ENCODE peak calls at places on chromosomes 7 and 10, in nine cellular contexts. G, A, U, N, F, X, B, S and Q are unnamed samples.

GRCh38 chr10:19929466-19930140 is 113.4 kb downstream of the PLXDC2 start:
- DNase-seq in U (no peak), N (no peak), F (no peak), X (no peak), A (peak), B (no peak), S (no peak), G (no peak), Q (no peak)

GRCh38 chr10:27723436-27723835 is 22.2 kb downstream of the MKX start:
- DNase-seq in A (no peak), N (no peak), F (no peak), G (no peak), S (no peak), B (no peak), X (no peak), U (no peak), Q (no peak)

GRCh38 chr7:15780271-15780670 is 93.8 kb upstream of the MEOX2 start:
- DNase-seq in G (no peak), A (peak), U (no peak), S (no peak), B (no peak), X (no peak), N (no peak), F (no peak), Q (no peak)

GRCh38 chr7:36281945-36282727 is 107.5 kb upstream of the ANLN start:
- DNase-seq in S (no peak), N (no peak), G (no peak), U (no peak), B (no peak), F (no peak), A (peak), X (no peak), Q (no peak)

GRCh38 chr10:48594799-48595198 is 10.1 kb downstream of the ARHGAP22 start:
- DNase-seq in X (no peak), S (no peak), N (peak), F (no peak), G (no peak), U (no peak), A (no peak), B (no peak), Q (no peak)

GRCh38 chr7:25250386-25250785 is 22.1 kb upstream of the NPVF start:
- DNase-seq in S (no peak), U (no peak), B (no peak), G (no peak), N (no peak), F (no peak), A (no peak), X (no peak), Q (no peak)

GRCh38 chr7:116354171-116354545 is 143.8 kb downstream of the TES start:
- DNase-seq in F (no peak), N (no peak), X (no peak), G (no peak), B (no peak), S (no peak), U (no peak), A (no peak), Q (no peak)

GRCh38 chr10:68137174-68137573 is 27.9 kb downstream of the MYPN start:
- DNase-seq in G (no peak), B (no peak), S (no peak), F (no peak), N (no peak), A (no peak), U (no peak), X (no peak), Q (no peak)

GRCh38 chr7:155646669-155647068 is 2.2 kb downstream of the RBM33 start:
- DNase-seq in U (no peak), X (no peak), F (no peak), B (no peak), N (no peak), A (no peak), G (no peak), S (no peak), Q (no peak)

GRCh38 chr7:20787658-20788057 is 972 bp upstream of the SP8 start:
- DNase-seq in X (no peak), B (no peak), A (no peak), S (no peak), N (no peak), G (no peak), F (no peak), U (no peak), Q (peak)

GRCh38 chr10:121732676-121733445 is 134.6 kb upstream of the FGFR2 start:
- DNase-seq in A (no peak), G (no peak), U (no peak), X (no peak), S (no peak), B (no peak), F (no peak), N (no peak), Q (no peak)

GRCh38 chr7:12670759-12671545 is 16.5 kb upstream of the ARL4A start:
- DNase-seq in U (no peak), G (no peak), F (no peak), S (no peak), B (no peak), A (no peak), N (no peak), X (no peak), Q (no peak)

GRCh38 chr7:24936121-24936824 is 43.7 kb downstream of the OSBPL3 start:
- DNase-seq in A (no peak), N (no peak), U (no peak), S (no peak), X (no peak), G (no peak), B (no peak), F (no peak), Q (no peak)

GRCh38 chr7:152854386-152854785 is 94.8 kb downstream of the ACTR3B start:
- DNase-seq in B (no peak), G (no peak), N (peak), A (no peak), S (no peak), F (no peak), U (no peak), X (no peak), Q (no peak)

GRCh38 chr10:103745264-103746247 is 109.8 kb downstream of the SH3PXD2A start:
- DNase-seq in A (no peak), S (no peak), X (no peak), F (peak), U (peak), G (peak), B (peak), N (no peak), Q (no peak)

GRCh38 chr10:30058570-30059132 is 735 bp downstream of the JCAD start:
- DNase-seq in F (no peak), S (no peak), G (no peak), N (no peak), A (peak), U (no peak), B (no peak), X (no peak), Q (no peak)

GRCh38 chr10:21161647-21162046 is 264.5 kb upstream of the NEBL start:
- DNase-seq in G (no peak), B (no peak), A (no peak), N (no peak), F (no peak), X (no peak), U (no peak), S (no peak), Q (no peak)